ENCODE peak calls at places on chromosomes 6 and 20, in five cellular contexts. H is neural crest cell, E is psoas muscle, Z is body of pancreas, T is astrocyte. N is an unnamed sample.

GRCh38 chr6:6736753-6737654 is 148.5 kb downstream of the LY86 start:
- DNase-seq in E (peak), H (peak), Z (peak), T (no peak), N (peak)

GRCh38 chr20:4472906-4473305 is 248.8 kb upstream of the PRND start:
- DNase-seq in T (no peak), H (no peak), E (no peak), Z (no peak), N (no peak)

GRCh38 chr6:109442393-109442924 is 1.9 kb downstream of the SMPD2 start:
- DNase-seq in H (no peak), E (no peak), Z (no peak), T (no peak), N (no peak)

GRCh38 chr6:35240838-35241801 is 18.4 kb upstream of the ZNF76 start:
- DNase-seq in T (no peak), Z (peak), H (peak), E (peak), N (peak)

GRCh38 chr6:46637145-46637544 is 15.5 kb downstream of the CYP39A1 start:
- DNase-seq in T (peak), E (no peak), H (no peak), Z (no peak), N (no peak)

GRCh38 chr6:168377481-168377850 is 57.9 kb upstream of the DACT2 start:
- DNase-seq in T (no peak), E (peak), H (no peak), Z (peak), N (peak)

GRCh38 chr20:8255945-8256632 is 124.0 kb downstream of the PLCB1 start:
- DNase-seq in E (no peak), H (no peak), Z (no peak), T (no peak), N (no peak)

GRCh38 chr6:116266803-116267202 is 12.9 kb downstream of the TSPYL1 start:
- DNase-seq in Z (no peak), T (no peak), H (no peak), E (no peak), N (no peak)

GRCh38 chr6:53837875-53838806 is 43.3 kb downstream of the LRRC1 start:
- DNase-seq in H (no peak), T (no peak), E (no peak), Z (peak), N (peak)

GRCh38 chr6:29011276-29011734 is 6.2 kb upstream of the ZNF311 start:
- DNase-seq in T (peak), H (peak), E (no peak), Z (peak), N (peak)

GRCh38 chr20:23125625-23126191 is 39.6 kb upstream of the CD93 start:
- DNase-seq in E (peak), Z (no peak), H (no peak), T (no peak), N (peak)

GRCh38 chr6:33136310-33136895 is 55.9 kb downstream of the COL11A2 start:
- DNase-seq in Z (no peak), T (no peak), H (no peak), E (no peak), N (no peak)

GRCh38 chr6:17957488-17957887 is 29.9 kb downstream of the KIF13A start:
- DNase-seq in H (no peak), Z (no peak), T (peak), E (no peak), N (no peak)

GRCh38 chr6:37990762-37991525 is 171.4 kb downstream of the ZFAND3 start:
- DNase-seq in Z (no peak), E (no peak), H (no peak), T (peak), N (peak)

GRCh38 chr6:27867941-27868705 is 44.1 kb downstream of the OR2B2 start:
- DNase-seq in E (no peak), T (no peak), Z (no peak), H (no peak), N (no peak)

GRCh38 chr6:166162599-166163342 is 4.9 kb downstream of the TBXT start:
- DNase-seq in E (no peak), T (no peak), H (no peak), Z (no peak), N (no peak)

GRCh38 chr20:62837091-62837490 is 20.2 kb downstream of the COL9A3 start:
- DNase-seq in T (no peak), H (no peak), E (no peak), Z (no peak), N (no peak)

GRCh38 chr6:13814176-13814937 is at the start of gene MCUR1:
- DNase-seq in T (peak), Z (peak), H (peak), E (peak), N (peak)
- TF ChIP-seq CTCF in T (no peak), Z (no peak), H (no peak), E (peak), N (no peak)

DNA sequence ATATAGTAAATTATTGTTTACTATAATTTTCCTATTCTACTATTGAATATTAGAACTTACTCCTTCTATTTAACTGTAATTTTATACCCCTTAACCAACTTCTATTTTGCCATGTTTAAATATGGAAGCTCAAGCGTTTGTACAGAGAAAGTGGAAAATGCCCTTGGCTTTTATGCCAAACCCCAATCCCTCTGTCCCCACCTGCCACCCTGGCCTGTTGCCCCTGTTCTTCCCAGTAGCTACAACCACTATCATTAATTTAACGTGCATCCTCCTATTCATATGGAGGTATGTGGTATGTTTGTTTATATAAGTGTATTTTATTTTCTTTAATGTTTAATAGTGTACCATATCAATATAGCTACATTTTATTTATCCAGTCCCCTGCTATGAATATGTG is 58.1 kb downstream of the ASXL1 start:
- DNase-seq in E (no peak), H (no peak), T (no peak), Z (no peak), N (no peak)
- TF ChIP-seq CTCF in E (no peak), H (no peak), T (no peak), Z (no peak), N (no peak)

GRCh38 chr6:127956260-127956888 is 55.5 kb upstream of the THEMIS start:
- DNase-seq in E (no peak), T (no peak), Z (no peak), H (no peak), N (no peak)
- TF ChIP-seq CTCF in E (no peak), T (no peak), Z (no peak), H (peak), N (no peak)

GRCh38 chr6:89371849-89372505 is 19.5 kb upstream of the UBE2J1 start:
- DNase-seq in Z (peak), T (no peak), H (peak), E (peak), N (peak)
- TF ChIP-seq CTCF in Z (peak), T (peak), H (peak), E (peak), N (peak)

GRCh38 chr20:53769041-53769440 is 175.4 kb upstream of the ZNF217 start:
- DNase-seq in E (no peak), H (no peak), Z (no peak), T (no peak), N (no peak)
- TF ChIP-seq CTCF in E (no peak), H (no peak), Z (no peak), T (no peak), N (no peak)

GRCh38 chr6:85680388-85680787 is 37.7 kb upstream of the SYNCRIP start:
- DNase-seq in E (no peak), H (no peak), Z (no peak), T (no peak), N (no peak)

GRCh38 chr6:85679445-85680123 is 36.9 kb upstream of the SYNCRIP start:
- DNase-seq in E (no peak), T (no peak), H (no peak), Z (no peak), N (no peak)

GRCh38 chr6:85677243-85677956 is 34.7 kb upstream of the SYNCRIP start:
- DNase-seq in T (no peak), E (no peak), Z (no peak), H (no peak), N (no peak)

GRCh38 chr6:85678000-85678601 is 35.4 kb upstream of the SYNCRIP start:
- DNase-seq in T (no peak), E (no peak), H (no peak), Z (no peak), N (no peak)

GRCh38 chr6:85678602-85679444 is 36.1 kb upstream of the SYNCRIP start:
- DNase-seq in T (peak), H (peak), Z (peak), E (peak), N (peak)
- TF ChIP-seq CTCF in T (no peak), H (peak), Z (no peak), E (peak), N (no peak)

DNA sequence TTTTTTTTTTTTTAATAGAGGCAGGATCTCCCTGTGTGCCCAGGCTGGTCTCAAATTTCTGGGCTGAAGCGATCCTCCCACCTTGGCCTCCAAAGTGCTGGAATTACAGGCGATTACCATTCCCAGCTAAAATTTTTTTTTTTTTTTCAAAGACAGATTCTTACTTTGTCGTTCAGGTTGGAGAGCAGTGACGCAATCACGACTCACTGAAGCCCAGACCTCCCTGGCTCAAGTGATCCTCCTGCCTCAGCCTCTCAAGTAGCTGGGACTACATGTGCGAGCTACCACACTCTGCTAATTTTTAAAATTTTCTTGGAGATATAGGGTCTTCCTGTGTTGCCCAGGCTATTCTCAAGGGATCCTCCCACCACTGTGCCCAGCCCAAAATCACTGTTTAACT is 58.0 kb upstream of the MYO6 start:
- DNase-seq in T (peak), Z (no peak), H (no peak), E (no peak), N (no peak)
- TF ChIP-seq CTCF in T (no peak), Z (no peak), H (no peak), E (no peak), N (no peak)

N was measured in adrenal gland.